ENCODE peak calls at places on chromosomes 12 and 14, in ten cellular contexts. I is cardiac fibroblast, O is BE2C, E is Panc1, M is DND-41, R is neural progenitor cell, L is Caco-2, S is epithelial cell of esophagus, Y is suprapubic skin, T is Calu3. Q is an unnamed sample.

GRCh38 chr14:38291681-38292459 is 36.0 kb upstream of the CLEC14A start:
- DNase-seq in I (peak; percentile 49), O (no peak), E (no peak), M (no peak), R (no peak), L (no peak), S (no peak), Y (no peak), T (no peak), Q (no peak)

GRCh38 chr12:103727638-103728037 is 113.4 kb downstream of the NT5DC3 start:
- DNase-seq in I (no peak), O (no peak), E (no peak), M (no peak), R (no peak), L (no peak), S (no peak), Y (no peak), T (no peak), Q (no peak)

GRCh38 chr12:12270226-12270625 is 3.4 kb upstream of the LRP6 start:
- DNase-seq in I (no peak), O (no peak), E (no peak), M (no peak), R (no peak), L (no peak), S (no peak), Y (no peak), T (no peak), Q (no peak)

GRCh38 chr14:104429291-104429861 is 150.2 kb upstream of the C14orf180 start:
- DNase-seq in I (no peak), O (peak; percentile 22), E (no peak), M (no peak), R (no peak), L (no peak), S (no peak), Y (peak; percentile 52), T (no peak), Q (no peak)

GRCh38 chr12:29640589-29641345 is 143.0 kb downstream of the TMTC1 start:
- DNase-seq in I (peak; percentile 86), O (peak; percentile 60), E (no peak), M (no peak), R (peak; percentile 57), L (no peak), S (peak; percentile 55), Y (no peak), T (no peak), Q (no peak)

GRCh38 chr14:23538049-23538718 is 13.4 kb downstream of the ZFHX2 start:
- DNase-seq in I (no peak), O (no peak), E (no peak), M (no peak), R (no peak), L (no peak), S (no peak), Y (no peak), T (no peak), Q (no peak)

GRCh38 chr12:55652352-55652751 is 15.7 kb downstream of the OR10P1 start:
- DNase-seq in I (peak; percentile 16), O (no peak), E (no peak), M (no peak), R (no peak), L (no peak), S (no peak), Y (no peak), T (no peak), Q (no peak)

GRCh38 chr14:80959448-80960006 is 4.1 kb downstream of the TSHR start:
- DNase-seq in I (no peak), O (no peak), E (no peak), M (peak; percentile 89), R (no peak), L (no peak), S (no peak), Y (no peak), T (no peak), Q (no peak)

GRCh38 chr12:6647083-6647604 is at the start of gene ACRBP:
- DNase-seq in I (peak; percentile 38), O (peak; percentile 69), E (no peak), M (no peak), R (peak; percentile 87), L (peak; percentile 75), S (peak; percentile 51), Y (peak; percentile 85), T (no peak), Q (peak; percentile 79)

GRCh38 chr14:61706096-61706690 is 10.9 kb downstream of the HIF1A start:
- DNase-seq in I (peak; percentile 55), O (no peak), E (no peak), M (no peak), R (no peak), L (no peak), S (no peak), Y (no peak), T (no peak), Q (no peak)

GRCh38 chr12:91009319-91009950 is 4.7 kb upstream of the EPYC start:
- DNase-seq in I (peak; percentile 13), O (no peak), E (no peak), M (no peak), R (no peak), L (no peak), S (peak; percentile 9), Y (no peak), T (no peak), Q (no peak)

GRCh38 chr14:55532645-55533309 is 47.2 kb upstream of the KTN1 start:
- DNase-seq in I (no peak), O (no peak), E (no peak), M (no peak), R (peak; percentile 83), L (no peak), S (no peak), Y (no peak), T (no peak), Q (peak; percentile 39)

GRCh38 chr12:68667896-68668295 is 18.9 kb upstream of the NUP107 start:
- DNase-seq in I (no peak), O (no peak), E (no peak), M (no peak), R (peak; percentile 5), L (no peak), S (no peak), Y (no peak), T (no peak), Q (no peak)

GRCh38 chr14:56797003-56797568 is 13.2 kb downstream of the OTX2 start:
- DNase-seq in I (no peak), O (no peak), E (no peak), M (no peak), R (no peak), L (no peak), S (no peak), Y (no peak), T (no peak), Q (no peak)

GRCh38 chr14:35384386-35385041 is 20.0 kb downstream of the NFKBIA start:
- DNase-seq in I (peak; percentile 97), O (no peak), E (no peak), M (no peak), R (no peak), L (peak; percentile 46), S (peak; percentile 65), Y (no peak), T (no peak), Q (no peak)
- TF ChIP-seq CTCF in I (peak; percentile 59), O (no peak), E (no peak), M (no peak), R (no peak), L (no peak), S (no peak), Y (no peak), T (no peak), Q (no peak)

DNA sequence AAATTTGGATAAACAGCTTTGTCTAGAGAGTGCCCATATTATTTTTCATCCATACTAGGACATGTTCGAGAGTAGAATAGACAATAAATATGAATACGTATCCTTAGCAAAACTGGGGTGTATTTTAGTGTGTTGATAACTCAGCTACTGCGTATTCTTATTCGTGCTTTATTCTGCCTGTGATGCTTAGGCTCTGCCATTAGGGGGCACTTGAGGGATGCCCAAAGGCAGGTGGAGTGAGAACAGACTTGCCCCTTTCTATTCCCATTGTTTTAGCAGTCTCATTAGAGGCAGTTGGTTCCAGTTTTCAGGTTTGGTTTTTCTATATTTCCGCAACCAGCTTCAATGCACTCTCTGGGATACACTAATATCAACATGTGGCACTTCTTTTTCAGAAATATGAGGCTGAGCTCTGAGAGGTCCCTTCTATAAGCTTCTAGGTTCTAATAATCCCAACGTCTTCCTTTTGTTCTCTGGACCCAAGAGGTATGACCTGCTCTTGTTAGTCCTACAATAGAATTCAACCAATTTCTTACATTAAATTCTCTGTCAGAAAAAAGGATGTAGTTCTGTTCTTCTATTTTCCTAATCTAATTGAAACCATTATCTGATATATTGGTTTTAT is 985.7 kb upstream of the FBXO33 start:
- DNase-seq in I (peak; percentile 6), O (peak; percentile 19), E (no peak), M (peak; percentile 7), R (peak; percentile 71), L (peak; percentile 55), S (peak; percentile 35), Y (no peak), T (no peak), Q (peak; percentile 55)
- TF ChIP-seq CTCF in I (peak; percentile 42), O (peak; percentile 62), E (peak; percentile 69), M (peak; percentile 68), R (peak; percentile 83), L (peak; percentile 47), S (peak; percentile 73), Y (peak; percentile 20), T (no peak), Q (peak; percentile 82)

GRCh38 chr12:14057895-14058294 is 76.5 kb upstream of the GRIN2B start:
- DNase-seq in I (no peak), O (no peak), E (no peak), M (no peak), R (no peak), L (no peak), S (no peak), Y (no peak), T (no peak), Q (no peak)
- TF ChIP-seq CTCF in I (no peak), O (no peak), E (no peak), M (no peak), R (no peak), L (no peak), S (no peak), Y (no peak), T (no peak), Q (no peak)

GRCh38 chr12:65838330-65838976 is 14.2 kb downstream of the HMGA2 start:
- DNase-seq in I (no peak), O (no peak), E (no peak), M (no peak), R (no peak), L (peak; percentile 17), S (no peak), Y (no peak), T (no peak), Q (no peak)

GRCh38 chr12:65836419-65837197 is 12.3 kb downstream of the HMGA2 start:
- DNase-seq in I (peak; percentile 56), O (no peak), E (no peak), M (no peak), R (no peak), L (no peak), S (no peak), Y (no peak), T (no peak), Q (no peak)

GRCh38 chr12:65845751-65846537 is 21.7 kb downstream of the HMGA2 start:
- DNase-seq in I (no peak), O (no peak), E (no peak), M (no peak), R (peak; percentile 72), L (peak; percentile 31), S (peak; percentile 76), Y (no peak), T (no peak), Q (peak; percentile 53)

GRCh38 chr12:65839027-65839426 is 14.7 kb downstream of the HMGA2 start:
- DNase-seq in I (no peak), O (no peak), E (no peak), M (no peak), R (no peak), L (peak; percentile 6), S (no peak), Y (no peak), T (no peak), Q (no peak)

GRCh38 chr12:65840793-65841670 is 16.7 kb downstream of the HMGA2 start:
- DNase-seq in I (no peak), O (no peak), E (no peak), M (no peak), R (no peak), L (no peak), S (no peak), Y (no peak), T (no peak), Q (no peak)
- TF ChIP-seq CTCF in I (no peak), O (no peak), E (peak; percentile 40), M (no peak), R (peak; percentile 25), L (no peak), S (peak; percentile 9), Y (no peak), T (no peak), Q (no peak)